ENCODE peak calls at places on chromosomes 1 and 21, in five cellular contexts. L is left ventricle myocardium inferior, K is epithelial cell of prostate, W is body of pancreas, Q is T-helper 1 cell. P is an unnamed sample.

GRCh38 chr1:205746757-205747412 is 3.1 kb downstream of the NUCKS1 start:
- DNase-seq in L (no peak), K (no peak), W (no peak), Q (no peak), P (no peak)

GRCh38 chr21:35512321-35512720 is 463.2 kb upstream of the RUNX1 start:
- DNase-seq in L (no peak), K (no peak), W (no peak), Q (no peak), P (no peak)

GRCh38 chr1:15424146-15424667 is 14.0 kb upstream of the CTRC start:
- DNase-seq in L (no peak), K (no peak), W (peak; percentile 89), Q (no peak), P (no peak)

GRCh38 chr1:83735525-83735924 is 263.4 kb downstream of the TTLL7 start:
- DNase-seq in L (no peak), K (no peak), W (no peak), Q (no peak), P (no peak)

GRCh38 chr21:38683222-38683621 is 122.5 kb upstream of the ETS2 start:
- DNase-seq in L (no peak), K (no peak), W (no peak), Q (no peak), P (peak; percentile 31)

GRCh38 chr1:219813344-219813743 is 115.0 kb downstream of the SLC30A10 start:
- DNase-seq in L (no peak), K (no peak), W (no peak), Q (no peak), P (no peak)

GRCh38 chr21:37658994-37659458 is 257.2 kb downstream of the KCNJ6 start:
- DNase-seq in L (no peak), K (peak; percentile 57), W (peak; percentile 37), Q (no peak), P (peak; percentile 90)

GRCh38 chr1:32724678-32725594 is 22.4 kb upstream of the SYNC start:
- DNase-seq in L (peak; percentile 46), K (peak; percentile 53), W (no peak), Q (peak; percentile 54), P (no peak)

GRCh38 chr1:30883389-30884172 is 25.0 kb downstream of the SDC3 start:
- DNase-seq in L (no peak), K (no peak), W (no peak), Q (no peak), P (no peak)

GRCh38 chr1:99457381-99458165 is 188.3 kb upstream of the PALMD start:
- DNase-seq in L (no peak), K (peak; percentile 61), W (no peak), Q (no peak), P (peak; percentile 22)

GRCh38 chr1:161008857-161009554 is 11.9 kb downstream of the F11R start:
- DNase-seq in L (no peak), K (no peak), W (no peak), Q (no peak), P (no peak)

GRCh38 chr1:67874501-67875111 is 41.3 kb upstream of the GNG12 start:
- DNase-seq in L (no peak), K (no peak), W (no peak), Q (no peak), P (no peak)

GRCh38 chr1:56439610-56440264 is 139.6 kb downstream of the PLPP3 start:
- DNase-seq in L (peak; percentile 48), K (no peak), W (no peak), Q (no peak), P (no peak)

GRCh38 chr1:238061967-238062613 is 171.4 kb upstream of the ZP4 start:
- DNase-seq in L (no peak), K (peak; percentile 59), W (no peak), Q (no peak), P (peak; percentile 69)

GRCh38 chr1:179142889-179143299 is 61.0 kb downstream of the TOR3A start:
- DNase-seq in L (no peak), K (peak; percentile 91), W (no peak), Q (no peak), P (peak; percentile 97)

P was measured in epithelial cell of proximal tubule.